ENCODE peak calls at places on chromosomes 7 and 10, in five cellular contexts. One of them, this sample, is unnamed.

GRCh38 chr7:120695848-120696247 is 162.1 kb downstream of the TSPAN12 start:
- DNase-seq in SK-N-SH: no peak
- DNase-seq in HCT116: no peak
- DNase-seq in HepG2: no peak
- DNase-seq in GM23248: no peak
- DNase-seq in this sample: no peak

GRCh38 chr7:1894906-1895663 is 225.0 kb downstream of the ELFN1 start:
- DNase-seq in SK-N-SH: no peak
- DNase-seq in HCT116: no peak
- DNase-seq in HepG2: no peak
- DNase-seq in GM23248: no peak
- DNase-seq in this sample: no peak

GRCh38 chr7:112192236-112193154 is 13.7 kb downstream of the DOCK4 start:
- DNase-seq in SK-N-SH: no peak
- DNase-seq in HCT116: no peak
- DNase-seq in HepG2: no peak
- DNase-seq in GM23248: peak
- DNase-seq in this sample: no peak

GRCh38 chr7:54743580-54743979 is 15.4 kb downstream of the SEC61G start:
- DNase-seq in SK-N-SH: no peak
- DNase-seq in HCT116: no peak
- DNase-seq in HepG2: no peak
- DNase-seq in GM23248: no peak
- DNase-seq in this sample: no peak

GRCh38 chr10:126839094-126839761 is 66.0 kb upstream of the DOCK1 start:
- DNase-seq in SK-N-SH: no peak
- DNase-seq in HCT116: no peak
- DNase-seq in HepG2: no peak
- DNase-seq in GM23248: no peak
- DNase-seq in this sample: no peak

GRCh38 chr10:125531470-125531869 is 151.5 kb downstream of the TEX36 start:
- DNase-seq in SK-N-SH: no peak
- DNase-seq in HCT116: no peak
- DNase-seq in HepG2: no peak
- DNase-seq in GM23248: no peak
- DNase-seq in this sample: no peak

GRCh38 chr10:1605999-1606940 is 131.1 kb downstream of the ADARB2 start:
- DNase-seq in SK-N-SH: no peak
- DNase-seq in HCT116: no peak
- DNase-seq in HepG2: no peak
- DNase-seq in GM23248: no peak
- DNase-seq in this sample: no peak

GRCh38 chr10:72688208-72688651 is 3.7 kb upstream of the MCU start:
- DNase-seq in SK-N-SH: no peak
- DNase-seq in HCT116: no peak
- DNase-seq in HepG2: peak
- DNase-seq in GM23248: peak
- DNase-seq in this sample: no peak

GRCh38 chr10:57579926-57580325 is 687.8 kb downstream of the IPMK start:
- DNase-seq in SK-N-SH: peak
- DNase-seq in HCT116: no peak
- DNase-seq in HepG2: peak
- DNase-seq in GM23248: peak
- DNase-seq in this sample: peak

GRCh38 chr7:32890010-32890552 is 1.5 kb downstream of the KBTBD2 start:
- DNase-seq in SK-N-SH: no peak
- DNase-seq in HCT116: no peak
- DNase-seq in HepG2: peak
- DNase-seq in GM23248: peak
- DNase-seq in this sample: peak

GRCh38 chr10:62433181-62433692 is 59.1 kb downstream of the ZNF365 start:
- DNase-seq in SK-N-SH: no peak
- DNase-seq in HCT116: peak
- DNase-seq in HepG2: no peak
- DNase-seq in GM23248: peak
- DNase-seq in this sample: no peak

GRCh38 chr7:128827248-128827958 is 2.8 kb upstream of the FLNC start:
- DNase-seq in SK-N-SH: peak
- DNase-seq in HCT116: peak
- DNase-seq in HepG2: no peak
- DNase-seq in GM23248: peak
- DNase-seq in this sample: no peak

GRCh38 chr7:1647961-1648631 is 22.0 kb upstream of the ELFN1 start:
- DNase-seq in SK-N-SH: peak
- DNase-seq in HCT116: no peak
- DNase-seq in HepG2: no peak
- DNase-seq in GM23248: peak
- DNase-seq in this sample: no peak

GRCh38 chr10:72316748-72317435 is 37.8 kb downstream of the DNAJB12 start:
- DNase-seq in SK-N-SH: peak
- DNase-seq in HCT116: no peak
- DNase-seq in HepG2: peak
- DNase-seq in GM23248: no peak
- DNase-seq in this sample: peak

GRCh38 chr7:135164357-135165021 is 6.0 kb downstream of the CYREN start:
- DNase-seq in SK-N-SH: peak
- DNase-seq in HCT116: no peak
- DNase-seq in HepG2: no peak
- DNase-seq in GM23248: peak
- DNase-seq in this sample: no peak

GRCh38 chr7:76054129-76055120 is 6.5 kb downstream of the MDH2 start:
- DNase-seq in SK-N-SH: no peak
- DNase-seq in HCT116: no peak
- DNase-seq in HepG2: no peak
- DNase-seq in GM23248: peak
- DNase-seq in this sample: no peak

GRCh38 chr7:36287371-36288241 is 102.1 kb upstream of the ANLN start:
- DNase-seq in SK-N-SH: peak
- DNase-seq in HCT116: no peak
- DNase-seq in HepG2: peak
- DNase-seq in GM23248: peak
- DNase-seq in this sample: peak

GRCh38 chr7:127792528-127793342 is 140.7 kb downstream of the SND1 start:
- DNase-seq in SK-N-SH: no peak
- DNase-seq in HCT116: no peak
- DNase-seq in HepG2: peak
- DNase-seq in GM23248: peak
- DNase-seq in this sample: peak

GRCh38 chr7:74380720-74381119 is 73.0 kb upstream of the GTF2IRD1 start:
- DNase-seq in SK-N-SH: no peak
- DNase-seq in HCT116: no peak
- DNase-seq in HepG2: peak
- DNase-seq in GM23248: peak
- DNase-seq in this sample: no peak

GRCh38 chr10:79021948-79022499 is 46.7 kb upstream of the ZMIZ1 start:
- DNase-seq in SK-N-SH: no peak
- DNase-seq in HCT116: no peak
- DNase-seq in HepG2: no peak
- DNase-seq in GM23248: no peak
- DNase-seq in this sample: no peak

GRCh38 chr7:128783143-128783799 is 7.7 kb upstream of the OPN1SW start:
- DNase-seq in SK-N-SH: peak
- DNase-seq in HCT116: peak
- DNase-seq in HepG2: peak
- DNase-seq in GM23248: peak
- DNase-seq in this sample: no peak

GRCh38 chr7:135510603-135511183 is 791 bp upstream of the CNOT4 start:
- DNase-seq in SK-N-SH: peak
- DNase-seq in HCT116: no peak
- DNase-seq in HepG2: peak
- DNase-seq in GM23248: peak
- DNase-seq in this sample: peak

GRCh38 chr7:44814956-44815355 is 18.5 kb downstream of the PPIA start:
- DNase-seq in SK-N-SH: no peak
- DNase-seq in HCT116: no peak
- DNase-seq in HepG2: no peak
- DNase-seq in GM23248: no peak
- DNase-seq in this sample: peak

GRCh38 chr10:50362547-50363125 is 111.3 kb upstream of the ASAH2 start:
- DNase-seq in SK-N-SH: no peak
- DNase-seq in HCT116: no peak
- DNase-seq in HepG2: no peak
- DNase-seq in GM23248: peak
- DNase-seq in this sample: peak

GRCh38 chr10:82861889-82862288 is 986.9 kb downstream of the NRG3 start:
- DNase-seq in SK-N-SH: no peak
- DNase-seq in HCT116: no peak
- DNase-seq in HepG2: no peak
- DNase-seq in GM23248: no peak
- DNase-seq in this sample: no peak

GRCh38 chr10:132290631-132291030 is 17.1 kb downstream of the STK32C start:
- DNase-seq in SK-N-SH: no peak
- DNase-seq in HCT116: no peak
- DNase-seq in HepG2: no peak
- DNase-seq in GM23248: no peak
- DNase-seq in this sample: no peak

GRCh38 chr7:79806161-79806734 is 328.4 kb upstream of the GNAI1 start:
- DNase-seq in SK-N-SH: no peak
- DNase-seq in HCT116: peak
- DNase-seq in HepG2: peak
- DNase-seq in GM23248: peak
- DNase-seq in this sample: no peak

GRCh38 chr7:66016131-66016461 is 34.1 kb upstream of the GUSB start:
- DNase-seq in SK-N-SH: peak
- DNase-seq in HCT116: no peak
- DNase-seq in HepG2: peak
- DNase-seq in GM23248: peak
- DNase-seq in this sample: no peak

GRCh38 chr10:98628241-98628640 is 181.5 kb upstream of the HPS1 start:
- DNase-seq in SK-N-SH: no peak
- DNase-seq in HCT116: no peak
- DNase-seq in HepG2: no peak
- DNase-seq in GM23248: no peak
- DNase-seq in this sample: no peak

GRCh38 chr7:101602484-101603241 is 26.4 kb downstream of the MYL10 start:
- DNase-seq in SK-N-SH: peak
- DNase-seq in HCT116: peak
- DNase-seq in HepG2: peak
- DNase-seq in GM23248: peak
- DNase-seq in this sample: peak
- H3K27ac ChIP-seq in SK-N-SH: no peak
- H3K27ac ChIP-seq in HCT116: no peak
- H3K27ac ChIP-seq in HepG2: no peak
- H3K27ac ChIP-seq in GM23248: no peak
- H3K27ac ChIP-seq in this sample: no peak

GRCh38 chr10:116627386-116627933 is 6.7 kb downstream of the PNLIPRP2 start:
- DNase-seq in SK-N-SH: peak
- DNase-seq in HCT116: peak
- DNase-seq in HepG2: peak
- DNase-seq in GM23248: peak
- DNase-seq in this sample: no peak
- H3K4me3 ChIP-seq in SK-N-SH: peak
- H3K4me3 ChIP-seq in HCT116: peak
- H3K4me3 ChIP-seq in HepG2: no peak
- H3K4me3 ChIP-seq in GM23248: no peak
- H3K4me3 ChIP-seq in this sample: no peak

GRCh38 chr10:80468002-80468401 is 13.9 kb downstream of the TSPAN14 start:
- DNase-seq in SK-N-SH: peak
- DNase-seq in HCT116: no peak
- DNase-seq in HepG2: no peak
- DNase-seq in GM23248: no peak
- DNase-seq in this sample: peak
- H3K4me2 ChIP-seq in SK-N-SH: no peak
- H3K4me2 ChIP-seq in HCT116: no peak
- H3K4me2 ChIP-seq in HepG2: no peak
- H3K4me2 ChIP-seq in GM23248: no peak
- H3K4me2 ChIP-seq in this sample: peak

GRCh38 chr7:193538-194256 is 1.3 kb downstream of the FAM20C start:
- DNase-seq in SK-N-SH: peak
- DNase-seq in HCT116: no peak
- DNase-seq in HepG2: no peak
- DNase-seq in GM23248: peak
- DNase-seq in this sample: no peak
- H3K27ac ChIP-seq in SK-N-SH: no peak
- H3K27ac ChIP-seq in HCT116: peak
- H3K27ac ChIP-seq in HepG2: peak
- H3K27ac ChIP-seq in GM23248: peak
- H3K27ac ChIP-seq in this sample: no peak

DNA sequence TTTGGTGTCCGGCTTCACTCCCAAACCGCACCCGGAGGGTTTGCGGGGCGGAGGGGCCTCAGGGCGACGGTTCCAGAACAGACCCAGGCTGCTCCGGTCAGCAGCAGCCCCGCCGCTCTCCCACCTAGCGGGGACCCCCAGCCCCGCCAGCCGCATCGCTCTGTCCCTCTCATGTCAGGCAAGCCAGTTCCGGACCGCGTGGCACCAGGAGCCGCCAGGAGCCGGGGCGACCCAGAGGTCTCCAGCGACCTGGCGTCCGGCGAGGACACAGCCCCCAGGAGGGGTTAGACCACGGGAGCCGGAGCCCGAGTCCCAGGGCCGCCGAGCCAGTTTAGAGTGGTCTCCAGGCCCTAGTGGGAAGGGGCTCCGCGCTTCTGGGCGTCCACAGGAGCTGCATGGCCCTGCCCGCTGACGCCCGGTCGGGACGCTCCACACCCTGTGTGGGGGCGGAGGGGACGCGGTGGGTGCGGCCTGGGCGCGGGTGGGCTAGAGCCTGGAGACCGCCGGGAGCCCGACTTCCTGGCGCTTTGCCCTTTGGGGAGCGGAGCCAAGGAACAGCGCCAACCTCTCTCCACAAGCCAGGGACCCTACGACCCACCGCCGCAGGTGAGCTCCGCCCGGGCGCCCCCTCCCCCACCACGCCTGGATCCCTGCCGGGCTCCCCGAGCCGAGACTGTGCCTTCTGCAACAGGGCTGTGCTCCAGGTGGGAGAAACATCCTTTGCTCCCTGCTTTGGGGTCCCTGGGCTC is 43.4 kb downstream of the ZNF117 start:
- DNase-seq in SK-N-SH: peak
- DNase-seq in HCT116: no peak
- DNase-seq in HepG2: no peak
- DNase-seq in GM23248: peak
- DNase-seq in this sample: no peak
- H3K4me3 ChIP-seq in SK-N-SH: peak
- H3K4me3 ChIP-seq in HCT116: no peak
- H3K4me3 ChIP-seq in HepG2: peak
- H3K4me3 ChIP-seq in GM23248: peak
- H3K4me3 ChIP-seq in this sample: no peak

GRCh38 chr7:130272456-130273080 is 5.9 kb downstream of the CPA2 start:
- DNase-seq in SK-N-SH: no peak
- DNase-seq in HCT116: no peak
- DNase-seq in HepG2: no peak
- DNase-seq in GM23248: no peak
- DNase-seq in this sample: no peak
- H3K4me2 ChIP-seq in SK-N-SH: no peak
- H3K4me2 ChIP-seq in HCT116: no peak
- H3K4me2 ChIP-seq in HepG2: no peak
- H3K4me2 ChIP-seq in GM23248: peak
- H3K4me2 ChIP-seq in this sample: no peak

GRCh38 chr7:45923818-45924217 is 2.7 kb upstream of the IGFBP3 start:
- DNase-seq in SK-N-SH: no peak
- DNase-seq in HCT116: no peak
- DNase-seq in HepG2: no peak
- DNase-seq in GM23248: no peak
- DNase-seq in this sample: no peak
- H3K27ac ChIP-seq in SK-N-SH: no peak
- H3K27ac ChIP-seq in HCT116: no peak
- H3K27ac ChIP-seq in HepG2: no peak
- H3K27ac ChIP-seq in GM23248: peak
- H3K27ac ChIP-seq in this sample: no peak